ENCODE peak calls at places on chromosomes 12 and 14, in nine cellular contexts. R is hepatocyte, L is tibial artery, G is stomach, Y is fibroblast of mammary gland, J is natural killer cell, C is neural progenitor cell, B is epithelial cell of esophagus, A is GM10248. S is an unnamed sample.

GRCh38 chr12:4714879-4715278 is 5.3 kb upstream of the GALNT8 start:
- DNase-seq in B (no peak), J (no peak), R (no peak), G (no peak), Y (no peak), C (no peak), L (no peak), A (no peak), S (no peak)

GRCh38 chr12:117528538-117528937 is 167.1 kb upstream of the NOS1 start:
- DNase-seq in G (no peak), L (no peak), B (no peak), A (no peak), R (no peak), J (no peak), Y (no peak), C (no peak), S (no peak)

GRCh38 chr12:80936642-80937390 is 918 bp downstream of the LIN7A start:
- DNase-seq in A (peak; percentile 32), B (peak; percentile 11), L (peak; percentile 67), J (no peak), G (peak; percentile 27), R (peak; percentile 63), Y (peak; percentile 35), C (peak; percentile 80), S (no peak)

GRCh38 chr14:101813833-101814232 is 52.3 kb downstream of the PPP2R5C start:
- DNase-seq in A (no peak), J (no peak), C (no peak), L (no peak), R (no peak), G (no peak), Y (no peak), B (no peak), S (no peak)

GRCh38 chr12:66321433-66321832 is 19.1 kb downstream of the HELB start:
- DNase-seq in L (no peak), G (no peak), A (no peak), C (no peak), J (no peak), B (peak; percentile 57), R (no peak), Y (peak; percentile 28), S (no peak)

GRCh38 chr14:55303646-55304277 is 32.5 kb downstream of the FBXO34 start:
- DNase-seq in C (no peak), A (no peak), B (peak; percentile 43), L (no peak), Y (peak; percentile 10), G (no peak), J (no peak), R (no peak), S (no peak)

GRCh38 chr14:57834001-57834598 is 31.8 kb downstream of the SLC35F4 start:
- DNase-seq in C (no peak), G (no peak), R (no peak), L (no peak), Y (peak; percentile 55), J (no peak), B (no peak), A (no peak), S (no peak)

GRCh38 chr12:8658361-8658760 is 4.3 kb downstream of the MFAP5 start:
- DNase-seq in Y (peak; percentile 90), G (no peak), B (peak; percentile 88), C (peak; percentile 34), L (no peak), R (no peak), J (no peak), A (no peak), S (peak; percentile 68)

GRCh38 chr12:103855896-103856657 is 15.0 kb upstream of the NT5DC3 start:
- DNase-seq in C (no peak), G (no peak), J (no peak), A (no peak), B (no peak), L (no peak), Y (no peak), R (no peak), S (no peak)

GRCh38 chr12:89257355-89257754 is 94.9 kb downstream of the DUSP6 start:
- DNase-seq in A (no peak), B (no peak), R (no peak), J (no peak), L (no peak), C (no peak), Y (no peak), G (no peak), S (no peak)

GRCh38 chr14:77181603-77182437 is at the start of gene TMEM63C:
- DNase-seq in Y (no peak), L (no peak), B (peak; percentile 83), J (no peak), G (peak; percentile 52), R (peak; percentile 92), A (peak; percentile 63), C (peak; percentile 98), S (no peak)

GRCh38 chr14:64178814-64179213 is 115.4 kb downstream of the ESR2 start:
- DNase-seq in Y (no peak), R (no peak), B (no peak), G (no peak), J (no peak), L (no peak), C (no peak), A (no peak), S (no peak)

GRCh38 chr12:111578276-111578970 is 20.7 kb downstream of the ATXN2 start:
- DNase-seq in L (no peak), Y (peak; percentile 77), G (no peak), B (peak; percentile 82), A (peak; percentile 31), R (peak; percentile 15), C (no peak), J (no peak), S (peak; percentile 86)

GRCh38 chr12:24649634-24650033 is 299.3 kb downstream of the BCAT1 start:
- DNase-seq in R (no peak), B (peak; percentile 69), G (no peak), C (no peak), L (no peak), J (no peak), A (no peak), Y (no peak), S (no peak)

GRCh38 chr14:105317546-105317945 is 3.0 kb downstream of the PACS2 start:
- DNase-seq in R (no peak), A (no peak), L (peak; percentile 71), B (peak; percentile 17), C (no peak), Y (peak; percentile 60), J (no peak), G (no peak), S (peak; percentile 77)
- TF ChIP-seq CTCF in R (no peak), A (no peak), L (no peak), B (no peak), C (no peak), Y (peak; percentile 5), J (no peak), G (no peak), S (no peak)

GRCh38 chr14:51369814-51370213 is 129.8 kb downstream of the TMX1 start:
- DNase-seq in G (no peak), J (no peak), Y (peak; percentile 30), L (no peak), R (no peak), C (no peak), A (peak; percentile 56), B (no peak), S (no peak)
- TF ChIP-seq CTCF in G (peak; percentile 24), J (peak; percentile 55), Y (peak; percentile 26), L (no peak), R (peak; percentile 16), C (peak; percentile 50), A (peak; percentile 45), B (peak; percentile 7), S (peak; percentile 47)

GRCh38 chr14:92122761-92123160 is 992 bp downstream of the CPSF2 start:
- DNase-seq in C (no peak), Y (no peak), A (no peak), B (no peak), L (no peak), R (no peak), G (no peak), J (no peak), S (no peak)

GRCh38 chr14:92122351-92122677 is 545 bp downstream of the CPSF2 start:
- DNase-seq in J (no peak), G (no peak), A (peak; percentile 29), B (no peak), L (no peak), C (peak; percentile 69), Y (peak; percentile 29), R (no peak), S (no peak)

GRCh38 chr14:92121207-92121669 is 268 bp downstream of the NDUFB1 start:
- DNase-seq in R (peak; percentile 45), A (peak; percentile 59), C (peak; percentile 57), L (no peak), G (peak; percentile 39), B (peak; percentile 43), J (no peak), Y (peak; percentile 43), S (peak; percentile 6)

DNA sequence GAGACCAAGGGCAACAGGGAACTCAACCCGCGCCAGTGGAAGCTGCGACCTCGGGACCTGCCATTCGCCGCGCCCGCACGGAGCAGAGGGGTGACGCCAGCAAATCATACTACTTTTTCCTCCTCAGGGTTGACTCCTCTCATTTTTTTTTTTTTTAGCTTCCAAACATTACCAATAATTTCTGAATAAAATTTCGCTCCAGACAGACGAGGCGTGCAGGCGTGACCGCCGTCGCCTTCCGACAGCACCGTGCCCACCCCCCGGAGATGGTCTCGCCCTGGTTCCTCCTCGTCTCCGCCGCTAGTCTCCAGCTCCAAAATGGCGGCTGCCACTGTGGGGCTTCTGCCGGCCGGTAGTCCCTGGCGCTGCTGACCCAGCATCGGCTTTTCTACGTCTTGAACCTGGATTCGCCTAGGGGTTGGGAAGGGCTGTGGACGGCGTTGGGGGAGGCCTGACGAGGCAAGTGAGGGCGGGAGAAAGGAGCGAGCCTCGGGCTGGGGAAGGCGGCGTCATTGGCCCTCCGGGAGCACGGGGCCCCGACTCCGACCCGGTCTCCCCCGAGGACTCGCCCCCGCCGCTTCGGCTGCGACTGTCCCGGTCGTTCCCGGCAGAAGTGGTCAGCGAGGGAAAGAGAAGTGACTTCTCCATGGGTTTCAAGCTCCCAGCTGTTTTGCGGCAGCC is at the start of the genes CPSF2 and NDUFB1:
- DNase-seq in C (peak; percentile 92), L (peak; percentile 88), Y (peak; percentile 65), G (peak; percentile 82), J (peak; percentile 84), B (peak; percentile 82), R (peak; percentile 90), A (peak; percentile 93), S (peak; percentile 71)
- TF ChIP-seq CTCF in C (no peak), L (no peak), Y (no peak), G (no peak), J (no peak), B (no peak), R (no peak), A (no peak), S (no peak)

GRCh38 chr14:27587103-27587502 is 989.3 kb upstream of the NOVA1 start:
- DNase-seq in L (no peak), G (no peak), B (no peak), A (no peak), Y (no peak), J (no peak), R (no peak), C (no peak), S (no peak)
- TF ChIP-seq CTCF in L (no peak), G (no peak), B (no peak), A (no peak), Y (no peak), J (no peak), R (peak; percentile 1), C (peak; percentile 44), S (no peak)

DNA sequence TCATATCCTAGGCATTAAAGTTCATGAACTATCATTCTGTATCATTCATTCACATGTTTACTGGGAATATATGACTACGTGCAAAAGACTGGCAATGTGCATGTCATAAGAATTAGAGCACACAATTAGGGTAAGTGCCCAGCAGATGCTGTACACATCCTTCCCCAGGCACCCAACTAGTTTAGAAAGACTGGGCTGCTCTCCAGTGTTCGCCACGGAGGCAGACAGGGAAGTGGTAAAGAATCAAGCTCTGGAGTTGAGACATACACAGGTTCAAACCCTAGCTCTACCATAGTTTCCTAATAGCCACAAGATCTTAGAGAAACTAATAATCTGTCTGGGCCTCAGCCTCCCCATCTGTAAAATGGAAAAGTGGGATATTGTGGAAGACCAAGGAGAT is 6.8 kb downstream of the TMCC3 start:
- DNase-seq in Y (peak; percentile 62), B (no peak), G (no peak), C (no peak), R (no peak), L (no peak), A (no peak), J (no peak), S (no peak)
- TF ChIP-seq CTCF in Y (no peak), B (no peak), G (no peak), C (no peak), R (no peak), L (no peak), A (no peak), J (no peak), S (no peak)